ENCODE peak calls at places on chromosomes 16 and 17, in seven cellular contexts. S is CD4-positive, CD25-positive, alpha-beta regulatory T cell; J is iris pigment epithelial cell; C is tibial nerve; E is stimulated activated CD4-positive, alpha-beta T cell treated with anti-CD3 and anti-CD28 coated beads, Interleukin-12 subunit alpha, Interleukin-12 subunit beta, amount 100 ng/mL, for 4 hours; G is EL; A is GM23248. L is an unnamed sample.

GRCh38 chr17:14165672-14166071 is 71.0 kb downstream of the CDRT15 start:
- DNase-seq in S (no peak), J (peak; percentile 39), C (no peak), E (no peak), G (no peak), A (no peak), L (no peak)

GRCh38 chr17:81566461-81567126 is 14.4 kb upstream of the FAAP100 start:
- DNase-seq in S (no peak), J (peak; percentile 96), C (peak; percentile 70), E (no peak), G (peak; percentile 97), A (peak; percentile 98), L (peak; percentile 63)

GRCh38 chr17:72558971-72559476 is 438.2 kb downstream of the SOX9 start:
- DNase-seq in S (no peak), J (no peak), C (no peak), E (no peak), G (no peak), A (no peak), L (no peak)

GRCh38 chr16:81625544-81626152 is 153.4 kb upstream of the PLCG2 start:
- DNase-seq in S (no peak), J (peak; percentile 20), C (no peak), E (no peak), G (peak; percentile 80), A (peak; percentile 71), L (no peak)

GRCh38 chr16:22397459-22397858 is 23.0 kb upstream of the CDR2 start:
- DNase-seq in S (no peak), J (peak; percentile 99), C (no peak), E (no peak), G (peak; percentile 96), A (peak; percentile 93), L (peak; percentile 46)

GRCh38 chr16:74936902-74937560 is 47.9 kb downstream of the WDR59 start:
- DNase-seq in S (no peak), J (peak; percentile 93), C (no peak), E (no peak), G (peak; percentile 81), A (peak; percentile 84), L (no peak)

GRCh38 chr16:17416461-17417221 is 54.1 kb downstream of the XYLT1 start:
- DNase-seq in S (peak; percentile 6), J (no peak), C (peak; percentile 37), E (peak; percentile 21), G (peak; percentile 41), A (peak; percentile 67), L (peak; percentile 39)

GRCh38 chr17:62929320-62929719 is 36.7 kb upstream of the TANC2 start:
- DNase-seq in S (no peak), J (no peak), C (no peak), E (no peak), G (no peak), A (no peak), L (no peak)

GRCh38 chr17:15124746-15125145 is 140.4 kb downstream of the PMP22 start:
- DNase-seq in S (no peak), J (no peak), C (no peak), E (no peak), G (peak; percentile 23), A (peak; percentile 16), L (no peak)

GRCh38 chr17:17783121-17783824 is 53.5 kb downstream of the SREBF1 start:
- DNase-seq in S (peak; percentile 35), J (peak; percentile 49), C (peak; percentile 45), E (peak; percentile 54), G (peak; percentile 36), A (peak; percentile 64), L (no peak)

GRCh38 chr16:59148312-59148711 is 414.2 kb upstream of the GOT2 start:
- DNase-seq in S (no peak), J (no peak), C (peak; percentile 14), E (no peak), G (peak; percentile 54), A (no peak), L (no peak)